ENCODE peak calls at places on chromosomes 12 and 14, in seven cellular contexts. D is tibial nerve, S is A549, T is SK-N-SH, I is cardiac muscle cell, Q is coronary artery, X is body of pancreas. M is an unnamed sample.

GRCh38 chr12:49983892-49984291 is 11.1 kb downstream of the AQP6 start:
- DNase-seq in D (no peak), S (no peak), T (peak), I (peak), Q (no peak), X (no peak), M (peak)

GRCh38 chr14:54627325-54627717 is 60.4 kb downstream of the SAMD4A start:
- DNase-seq in D (no peak), S (no peak), T (no peak), I (no peak), Q (no peak), X (no peak), M (no peak)

GRCh38 chr14:93049867-93050331 is 65.8 kb downstream of the ITPK1 start:
- DNase-seq in D (no peak), S (no peak), T (no peak), I (peak), Q (no peak), X (peak), M (no peak)

GRCh38 chr12:57898308-57898970 is 42.9 kb upstream of the ATP23 start:
- DNase-seq in D (no peak), S (no peak), T (no peak), I (no peak), Q (no peak), X (no peak), M (no peak)

GRCh38 chr12:122052285-122052684 is 26.3 kb upstream of the MLXIP start:
- DNase-seq in D (no peak), S (no peak), T (no peak), I (no peak), Q (no peak), X (no peak), M (no peak)

GRCh38 chr12:88836156-88836555 is 255.9 kb upstream of the KITLG start:
- DNase-seq in D (no peak), S (peak), T (no peak), I (peak), Q (no peak), X (no peak), M (no peak)

GRCh38 chr14:104403421-104404220 is 175.9 kb upstream of the C14orf180 start:
- DNase-seq in D (no peak), S (no peak), T (no peak), I (no peak), Q (no peak), X (no peak), M (no peak)

GRCh38 chr12:31362115-31362758 is 36.3 kb upstream of the SINHCAF start:
- DNase-seq in D (no peak), S (no peak), T (no peak), I (peak), Q (no peak), X (no peak), M (peak)

GRCh38 chr12:82745062-82745461 is 58.4 kb downstream of the TMTC2 start:
- DNase-seq in D (no peak), S (no peak), T (peak), I (no peak), Q (no peak), X (no peak), M (no peak)

GRCh38 chr12:14970467-14970866 is 2.4 kb upstream of the PDE6H start:
- DNase-seq in D (no peak), S (no peak), T (no peak), I (no peak), Q (no peak), X (no peak), M (no peak)
- H3K27ac ChIP-seq in D (no peak), S (peak), T (no peak), I (no peak), Q (no peak), X (no peak), M (no peak)

DNA sequence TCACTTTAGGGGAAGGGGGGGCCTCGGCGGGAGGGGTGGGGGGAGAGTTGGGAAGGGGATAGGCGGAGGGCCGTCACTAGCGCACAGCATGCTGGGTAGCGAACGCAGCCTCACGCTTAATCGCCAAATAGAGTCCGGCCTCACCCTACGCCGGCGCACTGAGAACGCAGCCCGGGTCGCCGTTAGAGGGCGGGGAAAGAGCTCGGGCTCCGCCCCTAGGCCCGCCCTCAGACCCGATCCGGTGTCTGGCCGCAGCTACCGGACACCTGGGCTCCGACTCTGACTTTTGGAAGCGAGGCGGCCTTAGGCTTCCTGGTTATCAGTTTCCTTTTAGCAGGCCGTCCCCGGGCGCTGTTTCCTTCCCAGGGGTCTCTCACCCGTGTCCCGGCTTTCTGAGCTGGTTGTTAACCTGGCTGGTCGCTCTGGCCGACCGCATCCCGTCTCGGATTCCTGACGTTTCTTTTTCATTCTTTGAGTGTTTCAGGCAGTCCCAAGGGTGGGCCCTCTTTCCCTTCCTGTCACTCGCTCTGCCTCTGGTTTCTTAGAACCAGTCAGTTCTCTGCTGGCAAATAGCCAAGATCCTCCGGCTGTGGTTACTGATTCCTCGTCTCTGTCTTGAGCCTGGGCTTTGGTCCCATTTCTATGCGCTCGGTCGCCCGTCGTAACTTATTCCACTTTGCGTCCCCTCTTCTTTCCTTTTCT is 367 bp upstream of the STRN3 start:
- DNase-seq in D (peak), S (peak), T (peak), I (peak), Q (peak), X (peak), M (peak)
- TF ChIP-seq CTCF in D (no peak), S (no peak), T (no peak), I (no peak), Q (no peak), X (no peak), M (no peak)

GRCh38 chr14:50823051-50823762 is 7.8 kb downstream of the NIN start:
- DNase-seq in D (no peak), S (no peak), T (no peak), I (no peak), Q (no peak), X (no peak), M (no peak)
- H3K4me3 ChIP-seq in D (no peak), S (no peak), T (no peak), I (no peak), Q (no peak), X (no peak), M (no peak)

GRCh38 chr14:69670093-69670492 is 58.7 kb downstream of the SUSD6 start:
- DNase-seq in D (no peak), S (no peak), T (no peak), I (no peak), Q (no peak), X (no peak), M (no peak)
- H3K27ac ChIP-seq in D (peak), S (no peak), T (no peak), I (no peak), Q (no peak), X (no peak), M (no peak)

GRCh38 chr12:65232490-65233077 is 45.9 kb upstream of the MSRB3 start:
- DNase-seq in D (no peak), S (peak), T (peak), I (no peak), Q (no peak), X (no peak), M (no peak)
- TF ChIP-seq CTCF in D (peak), S (peak), T (peak), I (peak), Q (peak), X (peak), M (no peak)

M was measured in WERI-Rb-1.